ENCODE peak calls at places on chromosome 18, in four cellular contexts. Y is H1, Z is GM12878, Q is K562. R is an unnamed sample.

GRCh38 chr18:9731380-9731779 is 23.3 kb downstream of the RAB31 start:
- DNase-seq in Z (no peak), Q (no peak), Y (no peak), R (no peak)

GRCh38 chr18:3910507-3910906 is 460.5 kb downstream of the TGIF1 start:
- DNase-seq in Z (no peak), Y (no peak), Q (no peak), R (no peak)

GRCh38 chr18:46402945-46403344 is 254.1 kb downstream of the LOXHD1 start:
- DNase-seq in Q (no peak), Y (no peak), Z (no peak), R (peak)

GRCh38 chr18:29154196-29154757 is 977.3 kb upstream of the CDH2 start:
- DNase-seq in Y (no peak), Q (no peak), Z (no peak), R (no peak)

GRCh38 chr18:13878858-13879257 is 36.5 kb downstream of the MC2R start:
- DNase-seq in Z (no peak), Y (no peak), Q (no peak), R (no peak)

GRCh38 chr18:80034852-80035406 is 695 bp downstream of the RBFA start:
- DNase-seq in Q (no peak), Z (no peak), Y (no peak), R (no peak)

GRCh38 chr18:34330308-34330707 is 105.6 kb upstream of the NOL4 start:
- DNase-seq in Q (no peak), Z (no peak), Y (no peak), R (no peak)

GRCh38 chr18:67854340-67854739 is 337.8 kb upstream of the DSEL start:
- DNase-seq in Q (no peak), Y (no peak), Z (no peak), R (no peak)

DNA sequence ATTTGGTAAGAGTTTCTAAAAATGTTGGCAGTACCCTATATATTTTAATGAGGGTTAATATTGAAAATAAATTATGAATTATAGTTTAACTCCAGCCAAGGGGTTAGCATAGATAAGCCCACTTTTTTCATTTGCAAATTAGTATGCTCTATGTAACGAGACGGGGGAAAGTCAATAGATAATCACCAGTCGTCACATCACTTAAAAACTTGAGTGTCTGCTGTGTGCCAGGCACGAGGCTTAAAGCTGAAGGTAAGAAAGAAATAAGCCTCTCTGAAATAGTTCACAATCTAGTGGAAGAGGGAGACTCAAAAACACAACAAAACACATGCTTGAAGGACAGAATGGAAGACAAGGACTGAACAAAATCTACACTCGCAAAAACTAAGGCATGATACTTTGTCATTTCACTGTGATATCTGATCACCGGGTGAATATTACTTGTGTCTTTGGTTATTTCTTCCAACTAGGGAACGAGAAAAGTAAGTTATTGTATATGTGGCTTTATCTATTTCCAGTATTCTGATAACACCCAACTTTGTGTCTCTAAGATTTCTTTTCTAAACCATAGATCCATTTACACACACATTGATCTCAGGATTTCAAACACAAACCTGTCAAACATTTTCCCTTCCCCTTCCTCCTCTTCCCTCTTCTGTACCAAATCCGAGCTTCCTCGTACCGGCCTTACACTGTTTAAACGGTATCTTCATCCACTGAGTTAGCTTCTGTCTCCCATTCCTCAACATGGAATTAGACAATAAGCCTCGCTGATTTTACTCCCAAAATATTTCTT is 199.1 kb downstream of the PIEZO2 start:
- DNase-seq in Z (no peak), Q (no peak), Y (no peak), R (no peak)
- TF ChIP-seq SIN3A in Z (no peak), Q (no peak), Y (no peak), R (no peak)

DNA sequence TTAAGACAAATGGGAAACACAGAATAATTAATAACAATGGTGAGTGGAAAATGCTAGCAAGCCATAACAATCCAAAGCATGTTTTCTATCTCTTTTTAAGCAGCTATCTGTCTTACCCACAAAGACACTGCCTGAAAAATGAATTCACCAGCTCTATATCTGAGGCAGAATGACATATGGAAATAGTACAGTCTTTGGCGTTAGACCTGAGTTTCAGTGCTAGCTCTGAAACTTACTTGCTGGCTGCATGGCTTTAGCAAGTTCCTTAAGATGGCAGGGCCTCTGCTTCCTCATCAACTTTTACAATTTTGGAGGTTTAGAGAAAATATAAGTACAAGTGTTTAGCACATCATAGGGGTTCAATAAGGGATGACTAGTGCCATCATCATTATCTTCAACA is 131.5 kb downstream of the BCL2 start:
- DNase-seq in Q (no peak), Y (no peak), Z (no peak), R (no peak)
- TF ChIP-seq SIN3A in Q (no peak), Y (no peak), Z (no peak), R (no peak)

GRCh38 chr18:2572892-2573291 is 1.5 kb downstream of the NDC80 start:
- DNase-seq in Z (no peak), Q (peak), Y (no peak), R (no peak)

GRCh38 chr18:2573408-2573807 is 2.1 kb downstream of the NDC80 start:
- DNase-seq in Z (no peak), Y (no peak), Q (no peak), R (no peak)

GRCh38 chr18:2571200-2572143 is at the start of the genes METTL4 and NDC80:
- DNase-seq in Z (peak), Y (peak), Q (peak), R (peak)

GRCh38 chr18:2570772-2571199 is 519 bp downstream of the METTL4 start:
- DNase-seq in Z (peak), Q (peak), Y (peak), R (peak)

DNA sequence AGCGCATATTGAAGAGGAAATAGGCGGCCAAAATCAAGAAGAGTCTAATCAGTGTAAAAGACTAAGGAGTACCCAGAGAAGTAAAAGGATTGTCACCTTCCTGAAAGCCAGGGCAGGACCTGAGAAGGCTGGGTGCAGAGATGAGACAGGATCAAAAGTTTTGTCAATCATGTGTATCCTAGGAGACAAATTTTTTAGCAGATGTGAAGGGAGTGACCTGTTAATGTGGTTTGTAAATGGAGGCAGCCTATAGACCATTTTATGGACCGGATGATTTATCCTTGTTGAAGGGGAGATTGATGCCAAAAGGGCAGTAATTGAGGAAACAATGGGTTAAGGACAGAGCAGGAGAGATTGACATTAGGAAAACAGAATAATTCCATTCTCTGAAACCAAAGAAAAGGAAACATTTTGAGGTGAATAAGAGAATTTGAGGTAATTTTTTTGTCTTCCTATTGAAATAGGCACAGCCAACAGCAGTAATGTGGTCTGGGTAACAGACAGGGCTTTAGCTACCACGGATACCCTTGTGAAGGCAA is 856 bp downstream of the NDC80 start:
- DNase-seq in Q (peak), Y (no peak), Z (no peak), R (no peak)
- TF ChIP-seq SIN3A in Q (no peak), Y (no peak), Z (no peak), R (no peak)

DNA sequence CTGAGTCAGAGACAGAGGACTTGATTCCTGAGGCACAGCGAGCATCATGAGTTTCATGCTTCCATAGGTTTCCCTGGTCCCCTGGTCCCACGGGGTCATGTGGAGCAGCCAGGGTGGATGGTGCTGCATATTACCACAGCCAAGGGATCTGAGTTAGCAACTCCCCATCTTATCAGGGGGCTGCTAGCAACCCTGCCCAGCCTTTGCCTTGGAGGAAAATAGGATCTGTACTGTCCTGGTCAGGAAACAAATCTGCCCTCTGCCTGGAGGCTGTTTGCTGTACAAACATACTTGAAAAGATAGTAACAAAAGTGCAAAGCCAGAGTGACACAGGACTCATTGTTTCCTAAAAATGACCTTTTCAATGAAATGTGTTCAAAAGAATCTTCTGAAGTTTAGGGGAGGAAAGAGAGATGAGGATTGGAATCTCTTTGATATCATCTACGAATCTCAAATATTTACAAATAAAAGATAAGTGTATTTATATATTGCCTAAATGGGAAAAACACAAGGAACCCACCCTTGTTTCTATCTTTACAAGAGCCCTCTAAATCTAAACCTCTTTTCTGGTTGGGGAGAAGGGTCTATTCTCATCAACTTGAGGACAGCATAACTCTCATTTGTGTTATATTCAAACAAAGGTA is 194.8 kb downstream of the CD226 start:
- DNase-seq in Z (no peak), Q (no peak), Y (no peak), R (no peak)
- TF ChIP-seq SIN3A in Z (no peak), Q (no peak), Y (no peak), R (no peak)

GRCh38 chr18:61949946-61950345 is 57.1 kb upstream of the RNF152 start:
- DNase-seq in Z (no peak), Q (no peak), Y (no peak), R (no peak)
- TF ChIP-seq SIN3A in Z (no peak), Q (no peak), Y (no peak), R (no peak)

DNA sequence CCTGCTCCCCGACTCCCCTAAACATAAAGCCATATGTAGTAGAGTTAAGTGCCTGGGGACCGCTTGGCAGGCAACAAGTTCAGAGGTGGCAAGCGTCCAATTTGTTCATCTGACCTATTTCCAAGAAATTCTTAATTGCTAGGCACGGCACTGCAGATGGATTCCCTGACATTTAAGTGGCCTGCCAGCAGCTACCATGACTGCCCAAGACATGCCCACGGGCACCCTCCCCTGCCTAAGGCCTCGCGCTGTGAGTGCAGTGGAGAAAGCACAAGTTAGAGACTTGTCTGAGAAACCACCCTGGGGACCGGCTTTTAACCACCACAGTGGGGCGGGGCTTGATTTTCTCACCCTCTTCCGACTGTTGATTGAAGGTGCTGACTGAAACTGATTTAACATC is 163.5 kb upstream of the ACAA2 start:
- DNase-seq in Q (no peak), Y (no peak), Z (no peak), R (no peak)
- TF ChIP-seq SIN3A in Q (no peak), Y (no peak), Z (no peak), R (no peak)

DNA sequence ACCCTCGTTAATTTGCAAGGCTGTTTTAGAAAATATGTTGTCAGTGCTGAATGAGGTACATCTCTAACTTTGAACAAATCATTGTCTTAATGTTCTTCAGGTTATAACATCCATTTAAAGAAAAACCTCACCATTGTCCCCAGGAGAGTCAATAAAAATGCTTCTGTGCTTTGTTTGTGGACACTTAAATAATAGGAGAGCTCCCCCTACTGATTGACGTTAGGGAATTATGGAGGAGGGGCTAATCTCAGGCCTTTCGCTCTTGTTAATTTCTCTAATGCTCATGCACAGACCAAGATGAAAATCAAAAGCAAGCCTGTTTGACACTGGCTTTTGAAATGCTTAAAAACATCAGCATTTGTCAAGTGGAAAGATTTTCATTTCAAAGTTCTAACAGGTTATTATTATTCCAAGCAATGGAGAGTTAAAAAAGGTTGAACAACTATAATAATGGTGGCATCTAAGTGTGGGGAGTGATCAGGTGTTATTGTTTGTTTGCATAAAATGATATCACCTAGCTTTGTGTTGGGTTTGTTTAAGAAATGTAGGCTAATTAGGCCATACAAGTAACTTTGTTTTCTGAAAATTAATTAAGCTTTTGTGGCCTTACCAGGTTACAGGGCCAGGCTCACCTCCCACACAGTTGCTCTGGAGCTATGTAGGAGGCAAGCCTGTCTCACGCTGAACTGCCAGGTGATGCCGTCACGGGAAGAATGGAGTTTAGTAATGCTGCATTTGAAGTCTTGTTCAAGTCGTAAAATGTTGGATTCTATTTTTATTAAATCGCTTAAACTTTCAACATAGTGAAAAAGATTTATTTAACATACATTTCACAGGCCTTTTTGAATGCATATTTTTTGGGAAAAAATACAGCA is 51.7 kb upstream of the SMIM21 start:
- DNase-seq in Z (peak), Y (no peak), Q (peak), R (peak)
- TF ChIP-seq SIN3A in Z (no peak), Y (no peak), Q (no peak), R (no peak)

GRCh38 chr18:47978603-47979002 is 48.1 kb upstream of the SMAD2 start:
- DNase-seq in Y (no peak), Q (no peak), Z (no peak), R (no peak)

GRCh38 chr18:47970664-47971523 is 40.4 kb upstream of the SMAD2 start:
- DNase-seq in Y (no peak), Q (peak), Z (no peak), R (no peak)

GRCh38 chr18:47975701-47976100 is 45.2 kb upstream of the SMAD2 start:
- DNase-seq in Q (no peak), Z (no peak), Y (no peak), R (no peak)

GRCh38 chr18:47978141-47978540 is 47.7 kb upstream of the SMAD2 start:
- DNase-seq in Y (no peak), Z (no peak), Q (no peak), R (no peak)

DNA sequence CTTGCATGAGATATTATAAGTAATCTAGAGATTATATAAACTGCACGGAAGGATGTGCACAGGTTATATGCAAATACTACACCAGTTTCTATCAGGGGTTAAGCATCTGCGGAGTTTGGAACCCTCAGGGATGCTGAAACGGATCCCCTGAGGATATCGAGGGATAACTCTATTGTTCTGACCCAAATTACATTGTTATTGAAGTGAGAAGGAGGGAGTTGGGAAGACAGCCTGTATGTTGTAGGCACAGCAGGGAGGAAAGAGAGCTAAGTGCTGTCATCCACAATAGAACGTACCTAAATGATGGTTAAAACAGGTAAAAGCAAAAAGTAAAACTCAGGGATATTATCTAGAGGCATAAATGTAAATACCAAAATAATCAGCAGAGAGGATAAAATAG is 44.6 kb upstream of the SMAD2 start:
- DNase-seq in Z (no peak), Q (no peak), Y (no peak), R (no peak)
- TF ChIP-seq SIN3A in Z (no peak), Q (no peak), Y (no peak), R (no peak)

R was measured in SK-N-SH.